ENCODE peak calls at places on chromosomes 1 and 21, in eight cellular contexts. C is hepatocyte, U is AG08395, R is AG08396, A is Calu3, X is hippocampal formation, F is psoas muscle, E is bronchial epithelial cell. D is an unnamed sample.

GRCh38 chr1:153791856-153792253 is 16.6 kb downstream of the SLC27A3 start:
- DNase-seq in F (peak; percentile 9), A (peak; percentile 36), E (peak; percentile 13), U (peak; percentile 24), C (peak; percentile 40), R (peak; percentile 48), X (no peak), D (peak; percentile 76)

GRCh38 chr1:226549094-226549936 is 751 bp downstream of the STUM start:
- DNase-seq in U (no peak), R (peak; percentile 22), E (no peak), A (no peak), C (peak; percentile 12), X (peak; percentile 22), F (peak; percentile 20), D (no peak)

GRCh38 chr21:26747216-26747615 is 98.0 kb downstream of the ADAMTS1 start:
- DNase-seq in F (no peak), U (no peak), A (no peak), E (no peak), C (no peak), R (no peak), X (no peak), D (no peak)

GRCh38 chr21:42848932-42849758 is 30.2 kb downstream of the WDR4 start:
- DNase-seq in X (no peak), R (no peak), F (no peak), E (no peak), A (no peak), U (no peak), C (no peak), D (no peak)

GRCh38 chr21:43467785-43468184 is 40.9 kb upstream of the SIK1 start:
- DNase-seq in F (no peak), R (no peak), U (no peak), A (no peak), C (no peak), X (no peak), E (no peak), D (no peak)

GRCh38 chr1:149962039-149962647 is 25.5 kb upstream of the MTMR11 start:
- DNase-seq in C (peak; percentile 81), R (peak; percentile 61), U (peak; percentile 73), F (no peak), A (peak; percentile 64), E (peak; percentile 76), X (peak; percentile 39), D (peak; percentile 57)

GRCh38 chr1:67978988-67979516 is 71.4 kb downstream of the DIRAS3 start:
- DNase-seq in X (no peak), E (peak; percentile 67), A (no peak), F (no peak), U (peak; percentile 41), R (no peak), C (no peak), D (no peak)

GRCh38 chr1:147825586-147825985 is 65.2 kb upstream of the GJA5 start:
- DNase-seq in C (no peak), E (no peak), F (no peak), R (no peak), A (no peak), U (no peak), X (no peak), D (no peak)

GRCh38 chr1:21904725-21905520 is 32.2 kb downstream of the HSPG2 start:
- DNase-seq in E (peak; percentile 93), X (no peak), C (peak; percentile 83), F (peak; percentile 66), A (peak; percentile 80), R (peak; percentile 64), U (peak; percentile 57), D (no peak)